ENCODE peak calls at places on chromosome 6, in seven cellular contexts. U is stomach, Y is fibroblast of mammary gland, M is fibroblast of lung, T is choroid plexus epithelial cell, I is A673, J is AG09309. R is an unnamed sample.
A peak's percentile ranks its signal among the peaks of the same experiment; 100 is the strongest.

GRCh38 chr6:134938896-134939295 is 11.0 kb downstream of the ALDH8A1 start:
- DNase-seq in U (no peak), Y (no peak), M (peak; percentile 11), T (no peak), I (peak; percentile 6), J (no peak), R (no peak)

GRCh38 chr6:163782436-163783003 is 368.0 kb downstream of the QKI start:
- DNase-seq in U (no peak), Y (no peak), M (no peak), T (no peak), I (no peak), J (no peak), R (no peak)

GRCh38 chr6:11605507-11605905 is 68.0 kb downstream of the TMEM170B start:
- DNase-seq in U (no peak), Y (no peak), M (no peak), T (no peak), I (no peak), J (no peak), R (no peak)

GRCh38 chr6:37491161-37491829 is 8.4 kb downstream of the CCDC167 start:
- DNase-seq in U (peak; percentile 43), Y (no peak), M (no peak), T (no peak), I (no peak), J (no peak), R (no peak)

GRCh38 chr6:28817808-28818145 is 106.0 kb downstream of the TRIM27 start:
- DNase-seq in U (no peak), Y (no peak), M (no peak), T (no peak), I (peak; percentile 57), J (no peak), R (no peak)

GRCh38 chr6:74899416-74899815 is 306.4 kb downstream of the COL12A1 start:
- DNase-seq in U (no peak), Y (peak; percentile 73), M (peak; percentile 58), T (peak; percentile 77), I (peak; percentile 28), J (no peak), R (peak; percentile 52)

GRCh38 chr6:26536571-26537159 is 1.5 kb upstream of the HMGN4 start:
- DNase-seq in U (no peak), Y (peak; percentile 82), M (peak; percentile 79), T (peak; percentile 84), I (peak; percentile 72), J (no peak), R (peak; percentile 59)

GRCh38 chr6:19837511-19838441 is 606 bp downstream of the ID4 start:
- DNase-seq in U (peak; percentile 39), Y (no peak), M (peak; percentile 64), T (peak; percentile 46), I (peak; percentile 68), J (no peak), R (no peak)

GRCh38 chr6:11754625-11755289 is 23.8 kb downstream of the ADTRP start:
- DNase-seq in U (no peak), Y (peak; percentile 88), M (peak; percentile 65), T (no peak), I (no peak), J (no peak), R (no peak)

GRCh38 chr6:4958624-4959023 is 45.2 kb downstream of the RPP40 start:
- DNase-seq in U (no peak), Y (no peak), M (no peak), T (no peak), I (no peak), J (no peak), R (no peak)

GRCh38 chr6:118781897-118782296 is 112.1 kb upstream of the ASF1A start:
- DNase-seq in U (peak; percentile 35), Y (no peak), M (no peak), T (no peak), I (no peak), J (no peak), R (no peak)

GRCh38 chr6:2876210-2877056 is 26.7 kb downstream of the SERPINB9 start:
- DNase-seq in U (peak; percentile 57), Y (peak; percentile 94), M (peak; percentile 90), T (peak; percentile 97), I (no peak), J (peak; percentile 74), R (peak; percentile 93)

GRCh38 chr6:106275692-106276091 is 49.9 kb downstream of the ATG5 start:
- DNase-seq in U (no peak), Y (peak; percentile 53), M (peak; percentile 89), T (peak; percentile 50), I (no peak), J (no peak), R (no peak)

GRCh38 chr6:137216106-137216505 is 3.1 kb downstream of the IFNGR1 start:
- DNase-seq in U (no peak), Y (peak; percentile 65), M (no peak), T (no peak), I (no peak), J (no peak), R (no peak)

GRCh38 chr6:56732517-56732916 is 89.8 kb upstream of the DST start:
- DNase-seq in U (no peak), Y (no peak), M (no peak), T (no peak), I (no peak), J (no peak), R (no peak)

GRCh38 chr6:84576029-84576428 is 188.4 kb downstream of the TBX18 start:
- DNase-seq in U (no peak), Y (no peak), M (no peak), T (no peak), I (no peak), J (no peak), R (no peak)

GRCh38 chr6:101918476-101918875 is 525.0 kb downstream of the GRIK2 start:
- DNase-seq in U (no peak), Y (no peak), M (peak; percentile 1), T (peak; percentile 15), I (peak; percentile 96), J (no peak), R (no peak)

GRCh38 chr6:152462716-152463115 is 174.4 kb downstream of the SYNE1 start:
- DNase-seq in U (no peak), Y (no peak), M (no peak), T (no peak), I (peak; percentile 30), J (no peak), R (no peak)

GRCh38 chr6:53026526-53026925 is 31.4 kb upstream of the GSTA4 start:
- DNase-seq in U (no peak), Y (no peak), M (no peak), T (no peak), I (no peak), J (no peak), R (no peak)

GRCh38 chr6:33323623-33323948 is 6.0 kb upstream of the ZBTB22 start:
- DNase-seq in U (no peak), Y (no peak), M (no peak), T (no peak), I (no peak), J (no peak), R (no peak)
- TF ChIP-seq CTCF in U (no peak), Y (no peak), M (no peak), T (no peak), I (no peak), J (no peak), R (no peak)

DNA sequence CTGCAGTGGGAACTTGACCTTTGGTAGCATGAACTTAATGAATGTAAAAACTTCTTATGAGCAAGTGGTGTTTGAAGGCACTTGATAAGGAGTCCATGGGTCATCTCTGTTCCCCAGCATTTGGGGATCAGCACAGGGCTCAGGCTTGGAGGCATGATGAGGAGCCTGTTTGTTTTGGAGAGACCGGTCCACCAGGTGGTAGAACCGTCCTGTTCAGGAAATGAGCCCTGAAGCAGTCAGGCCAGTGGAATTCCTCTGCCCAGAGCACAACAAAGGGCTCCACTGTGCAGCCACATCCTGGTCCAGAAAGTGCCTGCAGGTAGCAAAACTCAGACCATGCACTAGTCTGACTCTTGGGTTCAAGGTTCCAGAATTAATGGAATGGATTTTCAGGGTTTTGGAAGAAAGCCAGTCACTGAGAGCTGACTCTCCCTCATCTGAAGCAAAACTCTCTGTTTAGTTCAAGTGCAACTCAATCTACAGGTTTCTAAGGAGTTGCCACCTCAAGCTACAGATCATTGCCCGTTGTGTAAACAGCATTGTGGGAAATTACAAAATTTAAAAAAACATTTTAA is 52.3 kb upstream of the ADGRF1 start:
- DNase-seq in U (peak; percentile 55), Y (no peak), M (peak; percentile 59), T (peak; percentile 59), I (no peak), J (no peak), R (no peak)
- TF ChIP-seq CTCF in U (peak; percentile 31), Y (no peak), M (no peak), T (peak; percentile 51), I (no peak), J (no peak), R (peak; percentile 37)

GRCh38 chr6:42185597-42185996 is 9.2 kb downstream of the GUCA1B start:
- DNase-seq in U (no peak), Y (no peak), M (no peak), T (peak; percentile 48), I (no peak), J (no peak), R (no peak)
- TF ChIP-seq CTCF in U (no peak), Y (no peak), M (no peak), T (peak; percentile 32), I (no peak), J (no peak), R (no peak)

DNA sequence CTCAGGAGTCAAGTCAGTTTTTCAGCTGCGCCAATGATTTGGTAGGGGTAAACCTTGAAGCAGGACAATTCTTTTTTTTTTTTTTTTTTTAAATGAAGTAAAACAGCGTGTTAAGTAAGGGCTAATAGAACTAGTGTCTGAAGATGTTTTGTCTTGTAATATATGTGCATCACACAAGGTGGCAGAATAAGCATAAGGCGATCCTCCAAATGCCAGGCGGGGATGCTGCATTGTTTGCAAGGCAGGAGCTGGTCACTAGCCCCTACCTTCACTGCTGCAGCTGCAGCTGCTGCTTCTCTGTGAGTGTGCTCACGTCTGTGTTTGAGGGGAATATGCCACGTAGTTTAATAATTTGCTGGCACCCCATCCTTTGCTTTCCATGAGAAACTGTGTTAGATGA is 272.7 kb upstream of the MAP3K7 start:
- DNase-seq in U (no peak), Y (no peak), M (no peak), T (no peak), I (peak; percentile 32), J (no peak), R (no peak)
- TF ChIP-seq CTCF in U (no peak), Y (no peak), M (no peak), T (no peak), I (peak; percentile 41), J (no peak), R (no peak)

R was measured in brain microvascular endothelial cell.